ENCODE peak calls at places on chromosomes 16 and 17, in nine cellular contexts. One of them, this sample, is unnamed.

GRCh38 chr16:11566398-11566797 is 20.3 kb downstream of the LITAF start:
- DNase-seq in astrocyte of the cerebellum: no peak
- DNase-seq in RWPE1: no peak
- DNase-seq in CD8-positive, alpha-beta memory T cell: no peak
- DNase-seq in CD4-positive, alpha-beta T cell: no peak
- DNase-seq in skeletal muscle cell: no peak
- DNase-seq in memory B cell: no peak
- DNase-seq in heart left ventricle: no peak
- DNase-seq in left cardiac atrium: no peak
- DNase-seq in this sample: no peak

GRCh38 chr16:74700206-74701040 is at the start of gene MLKL:
- DNase-seq in astrocyte of the cerebellum: no peak
- DNase-seq in RWPE1: peak; percentile 59
- DNase-seq in CD8-positive, alpha-beta memory T cell: peak; percentile 49
- DNase-seq in CD4-positive, alpha-beta T cell: peak; percentile 42
- DNase-seq in skeletal muscle cell: no peak
- DNase-seq in memory B cell: peak; percentile 32
- DNase-seq in heart left ventricle: peak; percentile 56
- DNase-seq in left cardiac atrium: peak; percentile 79
- DNase-seq in this sample: peak; percentile 65

GRCh38 chr17:2723505-2723996 is 12.0 kb upstream of the CLUH start:
- DNase-seq in astrocyte of the cerebellum: no peak
- DNase-seq in RWPE1: no peak
- DNase-seq in CD8-positive, alpha-beta memory T cell: no peak
- DNase-seq in CD4-positive, alpha-beta T cell: no peak
- DNase-seq in skeletal muscle cell: no peak
- DNase-seq in memory B cell: no peak
- DNase-seq in heart left ventricle: no peak
- DNase-seq in left cardiac atrium: no peak
- DNase-seq in this sample: no peak

GRCh38 chr16:22424161-22424937 is 49.9 kb upstream of the CDR2 start:
- DNase-seq in astrocyte of the cerebellum: no peak
- DNase-seq in RWPE1: no peak
- DNase-seq in CD8-positive, alpha-beta memory T cell: no peak
- DNase-seq in CD4-positive, alpha-beta T cell: no peak
- DNase-seq in skeletal muscle cell: no peak
- DNase-seq in memory B cell: no peak
- DNase-seq in heart left ventricle: no peak
- DNase-seq in left cardiac atrium: peak; percentile 38
- DNase-seq in this sample: no peak

GRCh38 chr16:1899641-1900451 is 18.4 kb downstream of the HS3ST6 start:
- DNase-seq in astrocyte of the cerebellum: no peak
- DNase-seq in RWPE1: peak; percentile 38
- DNase-seq in CD8-positive, alpha-beta memory T cell: no peak
- DNase-seq in CD4-positive, alpha-beta T cell: no peak
- DNase-seq in skeletal muscle cell: no peak
- DNase-seq in memory B cell: no peak
- DNase-seq in heart left ventricle: no peak
- DNase-seq in left cardiac atrium: no peak
- DNase-seq in this sample: no peak

GRCh38 chr16:75238853-75239371 is 12.5 kb downstream of the BCAR1 start:
- DNase-seq in astrocyte of the cerebellum: no peak
- DNase-seq in RWPE1: no peak
- DNase-seq in CD8-positive, alpha-beta memory T cell: no peak
- DNase-seq in CD4-positive, alpha-beta T cell: no peak
- DNase-seq in skeletal muscle cell: no peak
- DNase-seq in memory B cell: no peak
- DNase-seq in heart left ventricle: no peak
- DNase-seq in left cardiac atrium: no peak
- DNase-seq in this sample: peak; percentile 79

GRCh38 chr17:77189148-77189547 is 48.4 kb downstream of the SEC14L1 start:
- DNase-seq in astrocyte of the cerebellum: no peak
- DNase-seq in RWPE1: no peak
- DNase-seq in CD8-positive, alpha-beta memory T cell: no peak
- DNase-seq in CD4-positive, alpha-beta T cell: no peak
- DNase-seq in skeletal muscle cell: no peak
- DNase-seq in memory B cell: no peak
- DNase-seq in heart left ventricle: no peak
- DNase-seq in left cardiac atrium: no peak
- DNase-seq in this sample: no peak

GRCh38 chr17:65503557-65503956 is 57.9 kb downstream of the AXIN2 start:
- DNase-seq in astrocyte of the cerebellum: no peak
- DNase-seq in RWPE1: no peak
- DNase-seq in CD8-positive, alpha-beta memory T cell: no peak
- DNase-seq in CD4-positive, alpha-beta T cell: no peak
- DNase-seq in skeletal muscle cell: no peak
- DNase-seq in memory B cell: no peak
- DNase-seq in heart left ventricle: no peak
- DNase-seq in left cardiac atrium: no peak
- DNase-seq in this sample: no peak

GRCh38 chr17:34242553-34242952 is 12.5 kb upstream of the CCL2 start:
- DNase-seq in astrocyte of the cerebellum: no peak
- DNase-seq in RWPE1: no peak
- DNase-seq in CD8-positive, alpha-beta memory T cell: no peak
- DNase-seq in CD4-positive, alpha-beta T cell: no peak
- DNase-seq in skeletal muscle cell: no peak
- DNase-seq in memory B cell: no peak
- DNase-seq in heart left ventricle: no peak
- DNase-seq in left cardiac atrium: no peak
- DNase-seq in this sample: no peak

GRCh38 chr17:77901476-77901875 is 57.0 kb upstream of the TNRC6C start:
- DNase-seq in astrocyte of the cerebellum: no peak
- DNase-seq in RWPE1: no peak
- DNase-seq in CD8-positive, alpha-beta memory T cell: no peak
- DNase-seq in CD4-positive, alpha-beta T cell: no peak
- DNase-seq in skeletal muscle cell: no peak
- DNase-seq in memory B cell: no peak
- DNase-seq in heart left ventricle: no peak
- DNase-seq in left cardiac atrium: no peak
- DNase-seq in this sample: no peak

GRCh38 chr17:1928976-1929375 is 96.2 kb downstream of the RTN4RL1 start:
- DNase-seq in astrocyte of the cerebellum: no peak
- DNase-seq in RWPE1: no peak
- DNase-seq in CD8-positive, alpha-beta memory T cell: no peak
- DNase-seq in CD4-positive, alpha-beta T cell: no peak
- DNase-seq in skeletal muscle cell: no peak
- DNase-seq in memory B cell: no peak
- DNase-seq in heart left ventricle: peak; percentile 66
- DNase-seq in left cardiac atrium: peak; percentile 71
- DNase-seq in this sample: no peak

GRCh38 chr17:67202503-67202902 is 42.5 kb downstream of the HELZ start:
- DNase-seq in astrocyte of the cerebellum: no peak
- DNase-seq in RWPE1: no peak
- DNase-seq in CD8-positive, alpha-beta memory T cell: no peak
- DNase-seq in CD4-positive, alpha-beta T cell: no peak
- DNase-seq in skeletal muscle cell: no peak
- DNase-seq in memory B cell: no peak
- DNase-seq in heart left ventricle: no peak
- DNase-seq in left cardiac atrium: no peak
- DNase-seq in this sample: no peak

GRCh38 chr16:90046971-90047713 is 27.9 kb upstream of the DBNDD1 start:
- DNase-seq in astrocyte of the cerebellum: no peak
- DNase-seq in RWPE1: no peak
- DNase-seq in CD8-positive, alpha-beta memory T cell: no peak
- DNase-seq in CD4-positive, alpha-beta T cell: no peak
- DNase-seq in skeletal muscle cell: no peak
- DNase-seq in memory B cell: peak; percentile 25
- DNase-seq in heart left ventricle: peak; percentile 45
- DNase-seq in left cardiac atrium: peak; percentile 80
- DNase-seq in this sample: peak; percentile 60

GRCh38 chr17:49508891-49509587 is 13.9 kb downstream of the NGFR start:
- DNase-seq in astrocyte of the cerebellum: no peak
- DNase-seq in RWPE1: no peak
- DNase-seq in CD8-positive, alpha-beta memory T cell: no peak
- DNase-seq in CD4-positive, alpha-beta T cell: no peak
- DNase-seq in skeletal muscle cell: no peak
- DNase-seq in memory B cell: no peak
- DNase-seq in heart left ventricle: no peak
- DNase-seq in left cardiac atrium: peak; percentile 10
- DNase-seq in this sample: no peak

This sample was measured in hepatic stellate cell.